ENCODE peak calls at places on chromosomes 13 and 19, in ten cellular contexts. S is heart right ventricle, E is cardiac muscle cell, W is spleen, R is uterus, B is upper lobe of right lung, J is heart left ventricle, A is pancreas, H is stomach, U is mammary epithelial cell. Y is an unnamed sample.
A peak's percentile ranks its signal among the peaks of the same experiment; 100 is the strongest.

GRCh38 chr19:46980756-46981155 is 38.9 kb upstream of the NPAS1 start:
- DNase-seq in S (no peak), E (no peak), W (no peak), R (no peak), B (no peak), J (no peak), A (no peak), H (no peak), U (no peak), Y (no peak)

GRCh38 chr13:73059460-73060250 is 850 bp downstream of the KLF5 start:
- DNase-seq in S (peak; percentile 55), E (peak; percentile 69), W (peak; percentile 92), R (peak; percentile 31), B (peak; percentile 91), J (peak; percentile 44), A (peak; percentile 89), H (peak; percentile 75), U (peak; percentile 55), Y (no peak)

GRCh38 chr19:39403331-39404312 is 3.0 kb upstream of the ZFP36 start:
- DNase-seq in S (peak; percentile 98), E (peak; percentile 60), W (peak; percentile 100), R (peak; percentile 100), B (peak; percentile 99), J (peak; percentile 98), A (peak; percentile 85), H (peak; percentile 98), U (peak; percentile 93), Y (peak; percentile 98)

GRCh38 chr13:98978280-98978679 is 416 bp upstream of the DOCK9 start:
- DNase-seq in S (no peak), E (no peak), W (no peak), R (no peak), B (no peak), J (no peak), A (no peak), H (no peak), U (peak; percentile 93), Y (peak; percentile 84)

GRCh38 chr19:30784850-30785459 is 412.8 kb downstream of the ZNF536 start:
- DNase-seq in S (peak; percentile 39), E (peak; percentile 58), W (peak; percentile 84), R (peak; percentile 30), B (peak; percentile 77), J (peak; percentile 20), A (peak; percentile 81), H (peak; percentile 43), U (peak; percentile 6), Y (peak; percentile 12)

GRCh38 chr13:45194081-45194939 is 6.5 kb downstream of the KCTD4 start:
- DNase-seq in S (peak; percentile 23), E (no peak), W (no peak), R (no peak), B (no peak), J (peak; percentile 40), A (no peak), H (no peak), U (peak; percentile 69), Y (peak; percentile 43)

GRCh38 chr13:74243637-74244526 is 109.7 kb upstream of the KLF12 start:
- DNase-seq in S (no peak), E (no peak), W (no peak), R (no peak), B (no peak), J (no peak), A (no peak), H (no peak), U (peak; percentile 87), Y (peak; percentile 71)

GRCh38 chr19:2332341-2333026 is 4.0 kb downstream of the SPPL2B start:
- DNase-seq in S (peak; percentile 38), E (no peak), W (peak; percentile 93), R (no peak), B (no peak), J (no peak), A (no peak), H (no peak), U (no peak), Y (no peak)

GRCh38 chr19:18226956-18227780 is 930 bp upstream of the PDE4C start:
- DNase-seq in S (no peak), E (no peak), W (no peak), R (no peak), B (no peak), J (no peak), A (no peak), H (no peak), U (no peak), Y (no peak)

GRCh38 chr13:28611021-28611420 is 47.9 kb upstream of the POMP start:
- DNase-seq in S (no peak), E (no peak), W (no peak), R (no peak), B (no peak), J (no peak), A (no peak), H (no peak), U (no peak), Y (no peak)

GRCh38 chr13:75151081-75151643 is 330.8 kb downstream of the TBC1D4 start:
- DNase-seq in S (no peak), E (no peak), W (no peak), R (no peak), B (no peak), J (no peak), A (no peak), H (no peak), U (no peak), Y (peak; percentile 89)

GRCh38 chr19:8180018-8180417 is 29.2 kb upstream of the CERS4 start:
- DNase-seq in S (no peak), E (no peak), W (no peak), R (no peak), B (no peak), J (no peak), A (no peak), H (peak; percentile 31), U (no peak), Y (no peak)

GRCh38 chr19:28148554-28148953 is 1064.4 kb downstream of the UQCRFS1 start:
- DNase-seq in S (no peak), E (no peak), W (no peak), R (no peak), B (no peak), J (no peak), A (no peak), H (no peak), U (no peak), Y (no peak)

GRCh38 chr19:2045501-2046045 is 5.5 kb downstream of the MKNK2 start:
- DNase-seq in S (peak; percentile 58), E (no peak), W (peak; percentile 78), R (no peak), B (no peak), J (no peak), A (peak; percentile 87), H (peak; percentile 92), U (no peak), Y (no peak)

GRCh38 chr13:113819731-113820715 is 43.9 kb downstream of the GAS6 start:
- DNase-seq in S (no peak), E (no peak), W (peak; percentile 77), R (no peak), B (no peak), J (no peak), A (no peak), H (no peak), U (no peak), Y (no peak)

GRCh38 chr19:17248011-17248776 is 2.5 kb upstream of the NR2F6 start:
- DNase-seq in S (no peak), E (no peak), W (no peak), R (no peak), B (no peak), J (no peak), A (peak; percentile 81), H (peak; percentile 60), U (no peak), Y (no peak)

GRCh38 chr19:5360003-5360820 is 19.6 kb upstream of the PTPRS start:
- DNase-seq in S (no peak), E (no peak), W (no peak), R (no peak), B (no peak), J (no peak), A (no peak), H (no peak), U (peak; percentile 30), Y (no peak)

GRCh38 chr13:39587939-39588338 is 15.1 kb downstream of the LHFPL6 start:
- DNase-seq in S (no peak), E (no peak), W (no peak), R (no peak), B (no peak), J (no peak), A (no peak), H (no peak), U (no peak), Y (no peak)

GRCh38 chr13:39590466-39591036 is 12.4 kb downstream of the LHFPL6 start:
- DNase-seq in S (no peak), E (no peak), W (no peak), R (no peak), B (no peak), J (no peak), A (no peak), H (no peak), U (no peak), Y (no peak)

GRCh38 chr13:39586142-39586541 is 16.9 kb downstream of the LHFPL6 start:
- DNase-seq in S (no peak), E (no peak), W (no peak), R (no peak), B (no peak), J (no peak), A (no peak), H (no peak), U (no peak), Y (no peak)

GRCh38 chr13:39586956-39587605 is 15.9 kb downstream of the LHFPL6 start:
- DNase-seq in S (no peak), E (no peak), W (no peak), R (no peak), B (no peak), J (no peak), A (no peak), H (no peak), U (no peak), Y (no peak)

GRCh38 chr13:39588384-39588783 is 14.6 kb downstream of the LHFPL6 start:
- DNase-seq in S (no peak), E (no peak), W (no peak), R (no peak), B (no peak), J (no peak), A (no peak), H (no peak), U (no peak), Y (no peak)
- H3K27ac ChIP-seq in S (no peak overlapping the region), E (no peak overlapping the region), W (no peak overlapping the region), R (no peak overlapping the region), B (no peak overlapping the region), J (no peak overlapping the region), A (no peak overlapping the region), H (no peak overlapping the region), U (no peak overlapping the region), Y (no peak overlapping the region)

GRCh38 chr19:6416658-6417405 is 7.8 kb downstream of the KHSRP start:
- DNase-seq in S (no peak), E (no peak), W (no peak), R (no peak), B (no peak), J (no peak), A (no peak), H (no peak), U (no peak), Y (no peak)
- H3K36me3 ChIP-seq in S (peaks cover 84% of the 10 kb centered on the region), E (peaks cover 63% of the 10 kb centered on the region), W (peaks cover 78% of the 10 kb centered on the region), R (no peaks in the 10 kb centered on the region), B (peaks cover 80% of the 10 kb centered on the region), J (peaks cover 81% of the 10 kb centered on the region), A (peaks cover 69% of the 10 kb centered on the region), H (peaks cover 81% of the 10 kb centered on the region), U (peaks cover 30% of the 10 kb centered on the region), Y (peaks cover 68% of the 10 kb centered on the region)

GRCh38 chr19:13022859-13023636 is 27.8 kb downstream of the NFIX start:
- DNase-seq in S (peak; percentile 82), E (no peak), W (no peak), R (peak; percentile 92), B (peak; percentile 86), J (peak; percentile 90), A (no peak), H (peak; percentile 68), U (peak; percentile 95), Y (peak; percentile 74)
- TF ChIP-seq CTCF in S (no peak), E (no peak), W (no peak), R (peak; percentile 64), B (no peak), J (no peak), A (no peak), H (no peak), U (no peak), Y (no peak)

GRCh38 chr13:51998723-51999471 is 12.4 kb downstream of the ATP7B start:
- DNase-seq in S (no peak), E (peak; percentile 37), W (no peak), R (no peak), B (no peak), J (no peak), A (no peak), H (no peak), U (no peak), Y (no peak)
- H3K27ac ChIP-seq in S (peak overlapping the region; percentile 25), E (no peak overlapping the region), W (no peak overlapping the region), R (no peak overlapping the region), B (no peak overlapping the region), J (no peak overlapping the region), A (no peak overlapping the region), H (peak overlapping the region; percentile 45), U (no peak overlapping the region), Y (no peak overlapping the region)

Y was measured in brain microvascular endothelial cell.